ENCODE peak calls at places on chromosome 10, in eight cellular contexts. R is Panc1, Q is WTC11, W is activated B cell treated with CpG ODN at 0.5 μM for 24 hours, D is PC-3, H is choroid plexus epithelial cell, C is H9, N is astrocyte of the spinal cord. U is an unnamed sample.

GRCh38 chr10:48604408-48605263 is at the start of gene ARHGAP22:
- DNase-seq in W (peak; percentile 40), R (no peak), H (no peak), Q (peak; percentile 58), C (peak; percentile 63), N (peak; percentile 52), D (peak; percentile 63), U (no peak)

GRCh38 chr10:61882621-61883375 is 18.7 kb upstream of the ARID5B start:
- DNase-seq in D (peak; percentile 87), C (no peak), Q (no peak), N (peak; percentile 18), R (no peak), W (no peak), H (peak; percentile 35), U (no peak)

GRCh38 chr10:58755688-58756087 is 243.0 kb downstream of the BICC1 start:
- DNase-seq in C (no peak), N (peak; percentile 67), Q (no peak), R (no peak), H (peak; percentile 91), D (peak; percentile 65), W (no peak), U (no peak)

GRCh38 chr10:130664526-130664925 is 528.3 kb downstream of the GLRX3 start:
- DNase-seq in N (no peak), R (no peak), W (no peak), C (no peak), D (no peak), Q (no peak), H (no peak), U (no peak)

GRCh38 chr10:30095811-30096422 is 36.5 kb upstream of the JCAD start:
- DNase-seq in W (no peak), C (no peak), Q (no peak), H (no peak), D (no peak), N (peak; percentile 15), R (no peak), U (no peak)

GRCh38 chr10:67837519-67838314 is at the start of gene DNAJC12:
- DNase-seq in Q (no peak), R (no peak), H (peak; percentile 90), C (no peak), D (peak; percentile 78), N (peak; percentile 62), W (no peak), U (no peak)

GRCh38 chr10:4144802-4145201 is 359.8 kb upstream of the KLF6 start:
- DNase-seq in W (no peak), N (peak; percentile 26), R (no peak), Q (no peak), H (no peak), D (peak; percentile 35), C (no peak), U (no peak)

GRCh38 chr10:126878594-126878993 is 26.6 kb upstream of the DOCK1 start:
- DNase-seq in R (no peak), H (no peak), C (no peak), N (no peak), Q (no peak), W (no peak), D (no peak), U (no peak)

GRCh38 chr10:3720228-3721019 is 64.6 kb downstream of the KLF6 start:
- DNase-seq in C (no peak), N (peak; percentile 22), H (peak; percentile 99), R (no peak), W (no peak), Q (no peak), D (no peak), U (no peak)

GRCh38 chr10:131312261-131312801 is 810 bp upstream of the TCERG1L start:
- DNase-seq in D (no peak), H (no peak), Q (peak; percentile 39), R (no peak), C (peak; percentile 85), W (no peak), N (no peak), U (peak; percentile 67)

GRCh38 chr10:77943086-77943901 is 16.7 kb upstream of the DLG5 start:
- DNase-seq in C (peak; percentile 84), N (peak; percentile 73), W (no peak), H (peak; percentile 87), R (peak; percentile 77), D (peak; percentile 99), Q (no peak), U (no peak)

GRCh38 chr10:71948496-71949067 is 15.6 kb upstream of the CHST3 start:
- DNase-seq in R (no peak), H (no peak), C (no peak), Q (no peak), W (no peak), D (peak; percentile 54), N (no peak), U (no peak)

GRCh38 chr10:91778485-91778884 is 19.7 kb upstream of the TNKS2 start:
- DNase-seq in Q (no peak), N (no peak), C (no peak), D (no peak), W (no peak), R (no peak), H (no peak), U (no peak)

GRCh38 chr10:132383026-132383565 is 13.9 kb upstream of the PWWP2B start:
- DNase-seq in R (no peak), N (no peak), H (no peak), Q (no peak), C (no peak), D (no peak), W (no peak), U (no peak)

GRCh38 chr10:12372846-12373245 is 23.5 kb downstream of the CAMK1D start:
- DNase-seq in R (no peak), H (no peak), W (no peak), C (no peak), D (no peak), Q (no peak), N (no peak), U (no peak)

GRCh38 chr10:97007417-97007816 is 175.3 kb downstream of the LCOR start:
- DNase-seq in D (no peak), C (no peak), R (no peak), N (no peak), W (no peak), H (no peak), Q (no peak), U (no peak)

GRCh38 chr10:68175954-68176353 is 56.0 kb downstream of the ATOH7 start:
- DNase-seq in N (no peak), Q (no peak), R (no peak), W (no peak), D (peak; percentile 35), H (no peak), C (no peak), U (no peak)

GRCh38 chr10:73907841-73908517 is 3.0 kb upstream of the PLAU start:
- DNase-seq in W (no peak), H (peak; percentile 80), D (peak; percentile 85), R (no peak), Q (no peak), C (no peak), N (peak; percentile 86), U (no peak)

DNA sequence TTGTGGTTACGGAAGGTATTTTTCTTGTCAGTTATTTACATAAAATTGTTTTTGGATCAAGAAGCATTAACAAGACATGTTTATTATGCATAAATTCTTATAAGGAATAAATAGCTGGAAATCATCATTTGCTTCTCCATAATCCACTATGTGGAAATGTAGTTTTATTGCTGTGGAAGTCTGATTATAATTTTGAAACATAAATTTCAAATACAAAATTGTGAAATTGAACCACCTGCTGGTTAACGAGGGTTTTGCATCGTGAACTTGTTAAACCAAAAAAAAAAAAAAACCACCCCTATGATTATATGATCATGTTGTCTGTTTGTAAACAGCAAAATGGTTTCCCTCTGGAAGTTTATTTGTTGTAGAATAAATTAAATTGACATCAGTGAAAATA is 25.9 kb downstream of the ABRAXAS2 start:
- DNase-seq in R (no peak), Q (no peak), W (no peak), H (peak; percentile 47), D (peak; percentile 47), C (no peak), N (peak; percentile 22), U (no peak)
- TF ChIP-seq CTCF in R (peak; percentile 74), Q (no peak), W (no peak), H (no peak), D (peak; percentile 59), C (peak; percentile 68), N (peak; percentile 49), U (peak; percentile 66)

GRCh38 chr10:70233109-70233938 is at the start of gene PPA1:
- DNase-seq in Q (peak; percentile 99), D (peak; percentile 100), W (peak; percentile 100), N (peak; percentile 94), R (peak; percentile 84), C (peak; percentile 98), H (peak; percentile 96), U (peak; percentile 99)
- TF ChIP-seq CTCF in Q (no peak), D (peak; percentile 71), W (no peak), N (peak; percentile 26), R (no peak), C (peak; percentile 61), H (peak; percentile 37), U (peak; percentile 53)

GRCh38 chr10:100020883-100021248 is 11.1 kb upstream of the DNMBP start:
- DNase-seq in W (no peak), H (no peak), N (no peak), D (no peak), R (no peak), Q (peak; percentile 17), C (peak; percentile 33), U (no peak)

GRCh38 chr10:100021322-100021721 is 11.6 kb upstream of the DNMBP start:
- DNase-seq in Q (no peak), H (no peak), C (no peak), R (no peak), N (no peak), D (no peak), W (no peak), U (no peak)

GRCh38 chr10:100022403-100022802 is 12.7 kb upstream of the DNMBP start:
- DNase-seq in R (no peak), N (peak; percentile 60), D (peak; percentile 49), W (no peak), C (no peak), Q (no peak), H (peak; percentile 78), U (no peak)

GRCh38 chr10:100020161-100020882 is 10.6 kb upstream of the DNMBP start:
- DNase-seq in Q (no peak), N (no peak), C (no peak), D (peak; percentile 65), W (no peak), H (no peak), R (no peak), U (no peak)

DNA sequence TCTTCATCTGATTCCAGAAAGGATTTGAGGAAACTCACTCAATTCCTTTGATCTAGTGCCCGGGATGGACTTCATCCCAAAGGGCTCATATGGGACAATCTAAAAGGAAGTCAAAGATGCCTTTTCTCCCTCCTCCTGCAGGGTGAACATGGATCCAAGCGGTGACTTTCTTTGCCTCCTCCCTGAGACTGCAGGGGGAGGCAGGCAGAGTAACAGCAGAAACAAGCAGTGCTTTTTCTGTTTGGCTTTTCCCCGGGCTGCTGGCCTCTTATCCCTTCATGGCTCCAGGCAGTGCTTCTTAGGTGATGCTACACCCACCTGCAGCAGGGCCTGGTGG is 10.0 kb upstream of the DNMBP start:
- DNase-seq in Q (peak; percentile 20), W (no peak), D (peak; percentile 46), R (no peak), N (no peak), C (peak; percentile 57), H (no peak), U (no peak)
- TF ChIP-seq CTCF in Q (no peak), W (no peak), D (no peak), R (no peak), N (peak; percentile 30), C (peak; percentile 51), H (peak; percentile 30), U (peak; percentile 35)

DNA sequence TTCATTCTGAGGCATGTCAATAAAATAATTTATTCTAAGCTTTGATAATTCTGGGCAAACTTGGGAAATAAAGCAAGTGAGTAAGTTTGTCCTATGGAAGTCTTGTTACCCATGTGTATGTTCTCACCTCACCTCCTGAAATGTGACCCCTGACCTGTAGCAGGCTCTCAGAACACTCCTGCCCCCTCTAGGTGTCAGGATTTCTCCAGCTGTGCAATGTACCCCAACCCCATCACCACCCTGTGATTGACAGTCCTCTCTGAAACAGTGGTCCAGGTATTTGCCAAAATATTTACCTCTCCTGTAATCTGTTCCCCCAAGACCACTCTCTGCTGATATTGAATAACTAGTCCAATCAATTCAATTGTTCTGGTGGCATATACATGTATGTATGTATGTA is 122.6 kb upstream of the PTER start:
- DNase-seq in H (no peak), R (no peak), C (peak; percentile 34), W (no peak), D (no peak), N (no peak), Q (peak; percentile 15), U (no peak)
- TF ChIP-seq CTCF in H (no peak), R (peak; percentile 9), C (peak; percentile 55), W (no peak), D (no peak), N (no peak), Q (no peak), U (no peak)

U was measured in progenitor cell of endocrine pancreas.